ENCODE peak calls at places on chromosomes 12 and 14, in five cellular contexts. J is colonic mucosa, D is GM12878, G is PC-9, U is body of pancreas. X is an unnamed sample.

GRCh38 chr14:74913986-74914573 is 9.0 kb downstream of the RPS6KL1 start:
- DNase-seq in J (peak), D (no peak), G (peak), U (peak), X (peak)

GRCh38 chr12:127162902-127163301 is 1104.1 kb upstream of the TMEM132C start:
- DNase-seq in J (no peak), D (peak), G (no peak), U (no peak), X (peak)

GRCh38 chr14:36091096-36091495 is 85.4 kb downstream of the PTCSC3 start:
- DNase-seq in J (no peak), D (peak), G (peak), U (peak), X (peak)

GRCh38 chr14:64953661-64954060 is 11.1 kb upstream of the GPX2 start:
- DNase-seq in J (no peak), D (no peak), G (no peak), U (no peak), X (no peak)

GRCh38 chr12:110534811-110535210 is 32.7 kb downstream of the RAD9B start:
- DNase-seq in J (no peak), D (no peak), G (no peak), U (no peak), X (no peak)

GRCh38 chr12:40561395-40561966 is 130.8 kb upstream of the CNTN1 start:
- DNase-seq in J (no peak), D (no peak), G (no peak), U (no peak), X (no peak)

GRCh38 chr14:75609606-75610476 is 31.4 kb downstream of the FLVCR2 start:
- DNase-seq in J (no peak), D (no peak), G (no peak), U (no peak), X (peak)

GRCh38 chr12:49777341-49777740 is 36.0 kb downstream of the TMBIM6 start:
- DNase-seq in J (no peak), D (no peak), G (no peak), U (no peak), X (no peak)

GRCh38 chr14:76191297-76191696 is 39.6 kb downstream of the GPATCH2L start:
- DNase-seq in J (no peak), D (no peak), G (no peak), U (no peak), X (no peak)

GRCh38 chr12:129610601-129611120 is 293.2 kb downstream of the TMEM132D start:
- DNase-seq in J (no peak), D (no peak), G (no peak), U (no peak), X (no peak)

GRCh38 chr14:54348923-54349615 is 47.7 kb upstream of the CDKN3 start:
- DNase-seq in J (no peak), D (no peak), G (no peak), U (no peak), X (peak)

GRCh38 chr14:104138891-104139459 is 588 bp downstream of the KIF26A start:
- DNase-seq in J (no peak), D (no peak), G (no peak), U (peak), X (no peak)

GRCh38 chr14:22497671-22498093 is 91.3 kb downstream of the DAD1 start:
- DNase-seq in J (no peak), D (no peak), G (no peak), U (no peak), X (no peak)

GRCh38 chr12:32736445-32736844 is 19.3 kb downstream of the YARS2 start:
- DNase-seq in J (no peak), D (no peak), G (no peak), U (no peak), X (no peak)

GRCh38 chr12:2034633-2035420 is 18.0 kb upstream of the CACNA1C start:
- DNase-seq in J (peak), D (peak), G (no peak), U (peak), X (peak)

GRCh38 chr14:22549981-22550670 is 38.9 kb downstream of the DAD1 start:
- DNase-seq in J (no peak), D (peak), G (no peak), U (no peak), X (peak)

GRCh38 chr12:30807695-30808034 is 52.9 kb upstream of the CAPRIN2 start:
- DNase-seq in J (no peak), D (no peak), G (no peak), U (no peak), X (no peak)
- TF ChIP-seq CTCF in J (no peak), D (no peak), G (peak), U (no peak), X (no peak)

GRCh38 chr12:52246720-52247621 is 13.9 kb downstream of the KRT7 start:
- DNase-seq in J (peak), D (no peak), G (peak), U (peak), X (no peak)

GRCh38 chr12:52249511-52250047 is 16.5 kb downstream of the KRT7 start:
- DNase-seq in J (no peak), D (no peak), G (no peak), U (no peak), X (no peak)

GRCh38 chr12:52249041-52249461 is 16.0 kb downstream of the KRT7 start:
- DNase-seq in J (no peak), D (no peak), G (no peak), U (peak), X (no peak)

GRCh38 chr12:52247622-52248540 is 14.8 kb downstream of the KRT7 start:
- DNase-seq in J (no peak), D (no peak), G (no peak), U (peak), X (no peak)

DNA sequence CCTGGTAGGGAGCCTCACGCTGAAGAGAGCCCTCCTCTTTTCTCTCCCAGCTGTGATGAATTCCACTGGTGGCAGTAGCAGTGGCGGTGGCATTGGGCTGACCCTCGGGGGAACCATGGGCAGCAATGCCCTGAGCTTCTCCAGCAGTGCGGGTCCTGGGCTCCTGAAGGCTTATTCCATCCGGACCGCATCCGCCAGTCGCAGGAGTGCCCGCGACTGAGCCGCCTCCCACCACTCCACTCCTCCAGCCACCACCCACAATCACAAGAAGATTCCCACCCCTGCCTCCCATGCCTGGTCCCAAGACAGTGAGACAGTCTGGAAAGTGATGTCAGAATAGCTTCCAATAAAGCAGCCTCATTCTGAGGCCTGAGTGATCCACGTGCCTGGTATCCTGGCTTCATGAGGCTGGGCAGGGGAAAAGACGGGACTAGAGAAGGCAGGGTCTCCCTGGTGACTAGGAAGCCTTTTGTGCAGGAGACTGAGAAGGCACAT is 15.5 kb downstream of the KRT7 start:
- DNase-seq in J (no peak), D (no peak), G (no peak), U (no peak), X (no peak)
- H3K27ac ChIP-seq in J (no peak), D (no peak), G (peak), U (peak), X (no peak)

GRCh38 chr14:97417331-97417730 is 620.1 kb downstream of the VRK1 start:
- DNase-seq in J (no peak), D (no peak), G (no peak), U (no peak), X (no peak)
- H3K4me3 ChIP-seq in J (no peak), D (no peak), G (no peak), U (no peak), X (no peak)

GRCh38 chr12:12611512-12612306 is at the start of gene CREBL2:
- DNase-seq in J (peak), D (peak), G (peak), U (peak), X (peak)
- TF ChIP-seq CTCF in J (no peak), D (no peak), G (no peak), U (no peak), X (no peak)

X was measured in brain microvascular endothelial cell.